ENCODE peak calls at places on chromosomes 2 and 18, in five cellular contexts. One of them, this sample, is unnamed.

GRCh38 chr18:10205136-10205535 is 249.3 kb upstream of the APCDD1 start:
- DNase-seq in frontal cortex: no peak
- DNase-seq in RWPE1: no peak
- DNase-seq in mammary epithelial cell: no peak
- DNase-seq in nephron progenitor cell: no peak
- DNase-seq in this sample: no peak

GRCh38 chr2:84865181-84865783 is 15.6 kb downstream of the TRABD2A start:
- DNase-seq in frontal cortex: peak
- DNase-seq in RWPE1: no peak
- DNase-seq in mammary epithelial cell: peak
- DNase-seq in nephron progenitor cell: no peak
- DNase-seq in this sample: no peak

GRCh38 chr2:122683018-122683417 is 927.6 kb downstream of the TSN start:
- DNase-seq in frontal cortex: no peak
- DNase-seq in RWPE1: no peak
- DNase-seq in mammary epithelial cell: peak
- DNase-seq in nephron progenitor cell: no peak
- DNase-seq in this sample: no peak

GRCh38 chr2:229874647-229875046 is 47.2 kb downstream of the TRIP12 start:
- DNase-seq in frontal cortex: no peak
- DNase-seq in RWPE1: no peak
- DNase-seq in mammary epithelial cell: no peak
- DNase-seq in nephron progenitor cell: no peak
- DNase-seq in this sample: no peak

GRCh38 chr2:127695491-127696472 is 5.5 kb upstream of the SFT2D3 start:
- DNase-seq in frontal cortex: peak
- DNase-seq in RWPE1: no peak
- DNase-seq in mammary epithelial cell: peak
- DNase-seq in nephron progenitor cell: peak
- DNase-seq in this sample: peak

GRCh38 chr2:129722306-129723020 is 257.0 kb upstream of the RAB6C start:
- DNase-seq in frontal cortex: no peak
- DNase-seq in RWPE1: no peak
- DNase-seq in mammary epithelial cell: no peak
- DNase-seq in nephron progenitor cell: no peak
- DNase-seq in this sample: no peak

GRCh38 chr2:154623819-154624218 is 74.7 kb upstream of the KCNJ3 start:
- DNase-seq in frontal cortex: peak
- DNase-seq in RWPE1: peak
- DNase-seq in mammary epithelial cell: peak
- DNase-seq in nephron progenitor cell: peak
- DNase-seq in this sample: peak

GRCh38 chr2:207230261-207231105 is 64.7 kb upstream of the KLF7 start:
- DNase-seq in frontal cortex: no peak
- DNase-seq in RWPE1: peak
- DNase-seq in mammary epithelial cell: no peak
- DNase-seq in nephron progenitor cell: no peak
- DNase-seq in this sample: no peak

GRCh38 chr2:12968399-12968798 is 251.7 kb downstream of the TRIB2 start:
- DNase-seq in frontal cortex: no peak
- DNase-seq in RWPE1: no peak
- DNase-seq in mammary epithelial cell: no peak
- DNase-seq in nephron progenitor cell: no peak
- DNase-seq in this sample: no peak

GRCh38 chr2:172085460-172086159 is at the start of gene DLX1:
- DNase-seq in frontal cortex: peak
- DNase-seq in RWPE1: no peak
- DNase-seq in mammary epithelial cell: no peak
- DNase-seq in nephron progenitor cell: no peak
- DNase-seq in this sample: no peak

GRCh38 chr2:181563101-181563692 is 93.7 kb downstream of the CERKL start:
- DNase-seq in frontal cortex: no peak
- DNase-seq in RWPE1: no peak
- DNase-seq in mammary epithelial cell: no peak
- DNase-seq in nephron progenitor cell: no peak
- DNase-seq in this sample: no peak

GRCh38 chr18:48264508-48264907 is 144.7 kb downstream of the ZBTB7C start:
- DNase-seq in frontal cortex: no peak
- DNase-seq in RWPE1: no peak
- DNase-seq in mammary epithelial cell: peak
- DNase-seq in nephron progenitor cell: no peak
- DNase-seq in this sample: no peak

GRCh38 chr2:187581125-187581896 is 27.1 kb upstream of the TFPI start:
- DNase-seq in frontal cortex: no peak
- DNase-seq in RWPE1: peak
- DNase-seq in mammary epithelial cell: peak
- DNase-seq in nephron progenitor cell: peak
- DNase-seq in this sample: peak

GRCh38 chr2:71576541-71576940 is 123.2 kb downstream of the DYSF start:
- DNase-seq in frontal cortex: no peak
- DNase-seq in RWPE1: no peak
- DNase-seq in mammary epithelial cell: no peak
- DNase-seq in nephron progenitor cell: no peak
- DNase-seq in this sample: no peak

GRCh38 chr2:62569907-62570793 is 64.2 kb upstream of the TMEM17 start:
- DNase-seq in frontal cortex: no peak
- DNase-seq in RWPE1: no peak
- DNase-seq in mammary epithelial cell: no peak
- DNase-seq in nephron progenitor cell: peak
- DNase-seq in this sample: no peak

GRCh38 chr2:23617167-23617787 is 232.3 kb downstream of the KLHL29 start:
- DNase-seq in frontal cortex: peak
- DNase-seq in RWPE1: no peak
- DNase-seq in mammary epithelial cell: no peak
- DNase-seq in nephron progenitor cell: no peak
- DNase-seq in this sample: no peak

GRCh38 chr18:47143899-47144485 is 6.3 kb downstream of the HDHD2 start:
- DNase-seq in frontal cortex: no peak
- DNase-seq in RWPE1: no peak
- DNase-seq in mammary epithelial cell: no peak
- DNase-seq in nephron progenitor cell: no peak
- DNase-seq in this sample: no peak

GRCh38 chr2:98568161-98568956 is 40.0 kb downstream of the COA5 start:
- DNase-seq in frontal cortex: no peak
- DNase-seq in RWPE1: peak
- DNase-seq in mammary epithelial cell: no peak
- DNase-seq in nephron progenitor cell: no peak
- DNase-seq in this sample: no peak

GRCh38 chr2:27303093-27304025 is 4.9 kb downstream of the UCN start:
- DNase-seq in frontal cortex: peak
- DNase-seq in RWPE1: peak
- DNase-seq in mammary epithelial cell: peak
- DNase-seq in nephron progenitor cell: peak
- DNase-seq in this sample: peak

GRCh38 chr2:120343100-120343432 is 2.9 kb upstream of the INHBB start:
- DNase-seq in frontal cortex: no peak
- DNase-seq in RWPE1: no peak
- DNase-seq in mammary epithelial cell: no peak
- DNase-seq in nephron progenitor cell: no peak
- DNase-seq in this sample: no peak

GRCh38 chr2:159612255-159612901 is 4.0 kb downstream of the BAZ2B start:
- DNase-seq in frontal cortex: no peak
- DNase-seq in RWPE1: no peak
- DNase-seq in mammary epithelial cell: peak
- DNase-seq in nephron progenitor cell: no peak
- DNase-seq in this sample: no peak

GRCh38 chr18:13036622-13037320 is 45.6 kb downstream of the CEP192 start:
- DNase-seq in frontal cortex: no peak
- DNase-seq in RWPE1: no peak
- DNase-seq in mammary epithelial cell: no peak
- DNase-seq in nephron progenitor cell: no peak
- DNase-seq in this sample: no peak

GRCh38 chr18:75218064-75218463 is 7.5 kb downstream of the TSHZ1 start:
- DNase-seq in frontal cortex: no peak
- DNase-seq in RWPE1: no peak
- DNase-seq in mammary epithelial cell: no peak
- DNase-seq in nephron progenitor cell: no peak
- DNase-seq in this sample: no peak

GRCh38 chr2:28394331-28394877 is 1.7 kb downstream of the FOSL2 start:
- DNase-seq in frontal cortex: no peak
- DNase-seq in RWPE1: no peak
- DNase-seq in mammary epithelial cell: peak
- DNase-seq in nephron progenitor cell: peak
- DNase-seq in this sample: no peak

GRCh38 chr2:164651361-164651760 is 30.1 kb upstream of the GRB14 start:
- DNase-seq in frontal cortex: no peak
- DNase-seq in RWPE1: no peak
- DNase-seq in mammary epithelial cell: no peak
- DNase-seq in nephron progenitor cell: no peak
- DNase-seq in this sample: no peak

GRCh38 chr2:160271166-160272086 is 71.4 kb upstream of the ITGB6 start:
- DNase-seq in frontal cortex: no peak
- DNase-seq in RWPE1: no peak
- DNase-seq in mammary epithelial cell: no peak
- DNase-seq in nephron progenitor cell: no peak
- DNase-seq in this sample: no peak

GRCh38 chr2:219661955-219662395 is 34.5 kb downstream of the SLC4A3 start:
- DNase-seq in frontal cortex: no peak
- DNase-seq in RWPE1: no peak
- DNase-seq in mammary epithelial cell: peak
- DNase-seq in nephron progenitor cell: no peak
- DNase-seq in this sample: no peak

GRCh38 chr2:144477943-144478283 is 42.0 kb downstream of the ZEB2 start:
- DNase-seq in frontal cortex: no peak
- DNase-seq in RWPE1: no peak
- DNase-seq in mammary epithelial cell: no peak
- DNase-seq in nephron progenitor cell: peak
- DNase-seq in this sample: no peak

GRCh38 chr2:16725549-16725948 is 59.9 kb upstream of the CYRIA start:
- DNase-seq in frontal cortex: no peak
- DNase-seq in RWPE1: no peak
- DNase-seq in mammary epithelial cell: peak
- DNase-seq in nephron progenitor cell: no peak
- DNase-seq in this sample: no peak

This sample was measured in neural crest cell.